ENCODE peak calls at places on chromosomes 12 and 14, in nine cellular contexts. T is HT1080; P is endothelial cell; D is activated T-helper 1 cell treated with Interleukin-2 at 50 U/mL for 16 hours; N is HT-29; J is stimulated activated CD4-positive, alpha-beta T cell treated with anti-CD3 and anti-CD28 coated beads, Interleukin-12 subunit alpha, Interleukin-12 subunit beta, amount 100 ng/mL, for 4 hours; Y is T-helper 9 cell; E is lung microvascular endothelial cell; H is effector CD4-positive, alpha-beta T cell. L is an unnamed sample.

GRCh38 chr12:45727994-45728624 is 1.4 kb upstream of the ARID2 start:
- DNase-seq in T (no peak), P (no peak), D (no peak), N (peak; percentile 63), J (peak; percentile 17), Y (no peak), E (no peak), H (no peak), L (no peak)

GRCh38 chr14:49882826-49883694 is 9.8 kb upstream of the ARF6 start:
- DNase-seq in T (peak; percentile 56), P (no peak), D (no peak), N (no peak), J (no peak), Y (no peak), E (peak; percentile 38), H (no peak), L (no peak)

GRCh38 chr12:101839324-101840283 is 8.8 kb upstream of the GNPTAB start:
- DNase-seq in T (peak; percentile 60), P (peak; percentile 63), D (peak; percentile 43), N (peak; percentile 71), J (peak; percentile 59), Y (peak; percentile 60), E (peak; percentile 78), H (peak; percentile 69), L (peak; percentile 62)

GRCh38 chr12:1421091-1421902 is 173.1 kb downstream of the FBXL14 start:
- DNase-seq in T (peak; percentile 9), P (no peak), D (no peak), N (no peak), J (no peak), Y (no peak), E (no peak), H (no peak), L (no peak)

GRCh38 chr14:70730393-70730792 is 78.9 kb downstream of the MAP3K9 start:
- DNase-seq in T (no peak), P (no peak), D (no peak), N (no peak), J (no peak), Y (no peak), E (no peak), H (no peak), L (no peak)

GRCh38 chr12:116336542-116337065 is 59.1 kb upstream of the MED13L start:
- DNase-seq in T (peak; percentile 67), P (no peak), D (no peak), N (no peak), J (no peak), Y (no peak), E (peak; percentile 33), H (no peak), L (no peak)

GRCh38 chr12:11888029-11888428 is 182.7 kb upstream of the BCL2L14 start:
- DNase-seq in T (no peak), P (no peak), D (no peak), N (no peak), J (no peak), Y (no peak), E (no peak), H (no peak), L (no peak)

GRCh38 chr14:24398943-24399801 is at the start of gene NYNRIN:
- DNase-seq in T (no peak), P (peak; percentile 66), D (peak; percentile 23), N (peak; percentile 40), J (peak; percentile 21), Y (peak; percentile 22), E (peak; percentile 33), H (peak; percentile 17), L (no peak)

GRCh38 chr14:21105095-21105494 is 4.2 kb downstream of the TMEM253 start:
- DNase-seq in T (no peak), P (no peak), D (no peak), N (no peak), J (no peak), Y (no peak), E (no peak), H (no peak), L (no peak)

GRCh38 chr12:102061096-102061555 is 665 bp downstream of the WASHC3 start:
- DNase-seq in T (no peak), P (no peak), D (no peak), N (peak; percentile 31), J (no peak), Y (no peak), E (no peak), H (no peak), L (no peak)

GRCh38 chr12:45988259-45988658 is 2.1 kb downstream of the SCAF11 start:
- DNase-seq in T (peak; percentile 41), P (no peak), D (no peak), N (no peak), J (no peak), Y (no peak), E (peak; percentile 25), H (no peak), L (no peak)

GRCh38 chr14:95394981-95395737 is 75.5 kb upstream of the CLMN start:
- DNase-seq in T (no peak), P (no peak), D (no peak), N (no peak), J (no peak), Y (no peak), E (no peak), H (no peak), L (no peak)

GRCh38 chr14:72943876-72944430 is 17.7 kb downstream of the DCAF4 start:
- DNase-seq in T (no peak), P (no peak), D (no peak), N (no peak), J (no peak), Y (no peak), E (no peak), H (no peak), L (no peak)

GRCh38 chr12:56256326-56256960 is 1.7 kb downstream of the ANKRD52 start:
- DNase-seq in T (peak; percentile 80), P (no peak), D (no peak), N (no peak), J (no peak), Y (no peak), E (peak; percentile 43), H (no peak), L (no peak)

GRCh38 chr12:131901431-131902331 is 7.3 kb downstream of the ULK1 start:
- DNase-seq in T (no peak), P (no peak), D (no peak), N (peak; percentile 45), J (no peak), Y (no peak), E (no peak), H (no peak), L (no peak)

GRCh38 chr14:35526962-35527361 is 7.0 kb upstream of the INSM2 start:
- DNase-seq in T (no peak), P (no peak), D (no peak), N (no peak), J (no peak), Y (no peak), E (no peak), H (no peak), L (no peak)

GRCh38 chr14:26595922-26596721 is 1.7 kb downstream of the NOVA1 start:
- DNase-seq in T (no peak), P (peak; percentile 3), D (no peak), N (no peak), J (no peak), Y (no peak), E (no peak), H (no peak), L (no peak)

GRCh38 chr12:120079352-120080042 is 37.1 kb downstream of the RAB35 start:
- DNase-seq in T (no peak), P (no peak), D (no peak), N (peak; percentile 87), J (no peak), Y (no peak), E (no peak), H (no peak), L (no peak)